ENCODE peak calls at places on chromosomes 6 and 20, in four cellular contexts. O, W, G and B are unnamed samples.
A peak's percentile ranks its signal among the peaks of the same experiment; 100 is the strongest.

GRCh38 chr6:139572001-139572400 is 197.6 kb upstream of the CITED2 start:
- DNase-seq in W (no peak), G (no peak), O (no peak), B (no peak)

GRCh38 chr20:51687071-51687470 is 81.1 kb downstream of the ATP9A start:
- DNase-seq in O (peak; percentile 42), G (no peak), W (no peak), B (peak; percentile 45)

GRCh38 chr20:24650091-24650490 is 180.7 kb downstream of the SYNDIG1 start:
- DNase-seq in O (peak; percentile 69), G (no peak), W (peak; percentile 43), B (no peak)

GRCh38 chr6:157135691-157136090 is 187.6 kb downstream of the TMEM242 start:
- DNase-seq in W (no peak), G (no peak), O (peak; percentile 31), B (peak; percentile 48)

GRCh38 chr6:73798592-73798991 is 102.6 kb downstream of the CD109 start:
- DNase-seq in O (peak; percentile 98), W (no peak), G (no peak), B (peak; percentile 99)

GRCh38 chr6:79763301-79763700 is 132.2 kb downstream of the SH3BGRL2 start:
- DNase-seq in G (no peak), W (no peak), O (no peak), B (no peak)

GRCh38 chr20:7858851-7859250 is 81.4 kb downstream of the HAO1 start:
- DNase-seq in O (no peak), G (no peak), W (no peak), B (no peak)

GRCh38 chr6:89952696-89953095 is 58.4 kb downstream of the GJA10 start:
- DNase-seq in G (no peak), W (no peak), O (peak; percentile 59), B (peak; percentile 76)

GRCh38 chr6:108619431-108620197 is 58.9 kb downstream of the FOXO3 start:
- DNase-seq in W (no peak), O (peak; percentile 61), G (no peak), B (no peak)

GRCh38 chr6:1509241-1509640 is 100.5 kb upstream of the FOXC1 start:
- DNase-seq in W (no peak), O (peak; percentile 21), G (no peak), B (no peak)

GRCh38 chr6:3867616-3868502 is 18.7 kb downstream of the FAM50B start:
- DNase-seq in G (no peak), O (peak; percentile 87), W (no peak), B (no peak)

GRCh38 chr20:46185353-46185752 is 67.2 kb downstream of the CD40 start:
- DNase-seq in O (no peak), W (no peak), G (no peak), B (no peak)

GRCh38 chr6:156703719-156704118 is 73.5 kb upstream of the ARID1B start:
- DNase-seq in O (peak; percentile 17), W (no peak), G (no peak), B (peak; percentile 61)

GRCh38 chr20:25470045-25470444 is 62.6 kb downstream of the GINS1 start:
- DNase-seq in O (peak; percentile 49), G (peak; percentile 32), W (peak; percentile 38), B (peak; percentile 61)

GRCh38 chr6:6003334-6004146 is 3.2 kb downstream of the NRN1 start:
- DNase-seq in O (peak; percentile 62), W (no peak), G (no peak), B (no peak)

GRCh38 chr6:45655630-45656422 is 278.1 kb upstream of the SUPT3H start:
- DNase-seq in G (no peak), O (peak; percentile 100), W (no peak), B (peak; percentile 99)

GRCh38 chr6:135182120-135182992 is 1.2 kb downstream of the MYB start:
- DNase-seq in W (no peak), O (no peak), G (peak; percentile 31), B (no peak)

GRCh38 chr6:158611600-158612041 is 32.9 kb downstream of the DYNLT1 start:
- DNase-seq in O (no peak), G (peak; percentile 25), W (no peak), B (peak; percentile 8)

GRCh38 chr6:125100018-125100652 is 53.4 kb upstream of the TPD52L1 start:
- DNase-seq in W (no peak), O (no peak), G (no peak), B (no peak)

DNA sequence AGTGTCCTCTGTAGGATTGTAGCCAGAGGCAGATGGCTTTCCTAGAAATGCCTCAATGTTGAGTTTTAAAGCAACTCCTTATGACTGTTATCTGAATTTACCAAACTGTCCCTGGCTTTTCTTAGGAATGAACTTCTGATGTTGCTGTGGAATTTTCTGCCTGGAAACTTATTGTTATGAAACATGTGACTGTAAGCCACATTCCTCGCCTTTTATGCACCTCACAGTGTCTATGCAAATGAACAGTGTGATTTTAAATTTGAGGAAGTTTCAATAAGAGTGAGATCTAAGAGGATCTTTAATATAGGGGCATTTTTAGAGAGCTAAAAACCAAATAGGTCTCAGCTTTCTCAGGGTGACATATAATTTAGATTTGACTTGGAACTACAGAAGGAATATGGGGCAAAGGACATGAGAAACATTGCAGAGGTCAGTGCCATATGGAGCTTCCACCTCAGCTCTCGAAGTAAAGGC is 2.3 kb upstream of the CCR6 start:
- DNase-seq in W (no peak), O (no peak), G (no peak), B (no peak)
- H3K4me3 ChIP-seq in W (no peak overlapping the region), O (no peak overlapping the region), G (no peak overlapping the region), B (no peak overlapping the region)

GRCh38 chr20:38674178-38675133 is 49.8 kb upstream of the SLC32A1 start:
- DNase-seq in W (no peak), G (no peak), O (peak; percentile 44), B (peak; percentile 62)
- TF ChIP-seq CTCF in W (no peak), G (no peak), O (no peak), B (no peak)

GRCh38 chr6:34082816-34083215 is 63.1 kb downstream of the GRM4 start:
- DNase-seq in G (no peak), O (no peak), W (no peak), B (no peak)
- H3K4me3 ChIP-seq in G (no peak overlapping the region), O (no peak overlapping the region), W (no peak overlapping the region), B (no peak overlapping the region)

GRCh38 chr6:33959661-33960344 is 156.0 kb upstream of the MLN start:
- DNase-seq in G (no peak), O (no peak), W (no peak), B (no peak)

GRCh38 chr6:33957391-33958207 is 153.8 kb upstream of the MLN start:
- DNase-seq in O (no peak), W (no peak), G (no peak), B (no peak)

GRCh38 chr6:33956206-33956605 is 152.4 kb upstream of the MLN start:
- DNase-seq in G (no peak), W (no peak), O (no peak), B (no peak)

GRCh38 chr6:33958863-33959651 is 155.3 kb upstream of the MLN start:
- DNase-seq in O (no peak), G (no peak), W (no peak), B (no peak)

GRCh38 chr6:33958208-33958862 is 154.5 kb upstream of the MLN start:
- DNase-seq in W (no peak), G (no peak), O (peak; percentile 4), B (peak; percentile 7)
- TF ChIP-seq CTCF in W (peak; percentile 35), G (no peak), O (peak; percentile 30), B (peak; percentile 35)